ENCODE peak calls at places on chromosomes 7 and 10, in eight cellular contexts. One of them, this sample, is unnamed.
A peak's percentile ranks its signal among the peaks of the same experiment; 100 is the strongest.

GRCh38 chr7:69739182-69739581 is 140.9 kb downstream of the AUTS2 start:
- DNase-seq in Panc1: no peak
- DNase-seq in HCT116: no peak
- DNase-seq in K562: no peak
- DNase-seq in SK-N-SH: no peak
- DNase-seq in GM12878: peak; percentile 87
- DNase-seq in HepG2: no peak
- DNase-seq in GM23338: no peak
- DNase-seq in this sample: no peak

GRCh38 chr7:55129409-55130078 is 110.7 kb downstream of the EGFR start:
- DNase-seq in Panc1: no peak
- DNase-seq in HCT116: no peak
- DNase-seq in K562: no peak
- DNase-seq in SK-N-SH: no peak
- DNase-seq in GM12878: no peak
- DNase-seq in HepG2: no peak
- DNase-seq in GM23338: no peak
- DNase-seq in this sample: peak; percentile 49

GRCh38 chr7:81507231-81507630 is 262.6 kb downstream of the HGF start:
- DNase-seq in Panc1: no peak
- DNase-seq in HCT116: no peak
- DNase-seq in K562: no peak
- DNase-seq in SK-N-SH: no peak
- DNase-seq in GM12878: no peak
- DNase-seq in HepG2: no peak
- DNase-seq in GM23338: no peak
- DNase-seq in this sample: no peak

GRCh38 chr10:3059974-3060373 is 7.4 kb upstream of the PFKP start:
- DNase-seq in Panc1: no peak
- DNase-seq in HCT116: no peak
- DNase-seq in K562: no peak
- DNase-seq in SK-N-SH: no peak
- DNase-seq in GM12878: no peak
- DNase-seq in HepG2: no peak
- DNase-seq in GM23338: no peak
- DNase-seq in this sample: no peak

GRCh38 chr7:16982640-16983103 is 100.9 kb upstream of the AGR3 start:
- DNase-seq in Panc1: no peak
- DNase-seq in HCT116: peak; percentile 35
- DNase-seq in K562: peak; percentile 26
- DNase-seq in SK-N-SH: peak; percentile 30
- DNase-seq in GM12878: no peak
- DNase-seq in HepG2: peak; percentile 58
- DNase-seq in GM23338: peak; percentile 58
- DNase-seq in this sample: no peak

GRCh38 chr7:134920026-134920758 is 66.1 kb upstream of the AGBL3 start:
- DNase-seq in Panc1: no peak
- DNase-seq in HCT116: no peak
- DNase-seq in K562: no peak
- DNase-seq in SK-N-SH: no peak
- DNase-seq in GM12878: no peak
- DNase-seq in HepG2: no peak
- DNase-seq in GM23338: no peak
- DNase-seq in this sample: peak; percentile 45

GRCh38 chr7:110144599-110144998 is 946.3 kb upstream of the LRRN3 start:
- DNase-seq in Panc1: no peak
- DNase-seq in HCT116: no peak
- DNase-seq in K562: no peak
- DNase-seq in SK-N-SH: no peak
- DNase-seq in GM12878: no peak
- DNase-seq in HepG2: no peak
- DNase-seq in GM23338: no peak
- DNase-seq in this sample: no peak

GRCh38 chr7:25557379-25557916 is 329.2 kb upstream of the NPVF start:
- DNase-seq in Panc1: no peak
- DNase-seq in HCT116: no peak
- DNase-seq in K562: no peak
- DNase-seq in SK-N-SH: no peak
- DNase-seq in GM12878: no peak
- DNase-seq in HepG2: no peak
- DNase-seq in GM23338: no peak
- DNase-seq in this sample: no peak

GRCh38 chr7:96097802-96098201 is 224.1 kb downstream of the SLC25A13 start:
- DNase-seq in Panc1: no peak
- DNase-seq in HCT116: no peak
- DNase-seq in K562: no peak
- DNase-seq in SK-N-SH: no peak
- DNase-seq in GM12878: no peak
- DNase-seq in HepG2: no peak
- DNase-seq in GM23338: no peak
- DNase-seq in this sample: no peak

GRCh38 chr7:23462846-23463245 is 7.4 kb downstream of the IGF2BP3 start:
- DNase-seq in Panc1: no peak
- DNase-seq in HCT116: no peak
- DNase-seq in K562: no peak
- DNase-seq in SK-N-SH: peak; percentile 48
- DNase-seq in GM12878: no peak
- DNase-seq in HepG2: no peak
- DNase-seq in GM23338: peak; percentile 49
- DNase-seq in this sample: no peak

GRCh38 chr7:46054290-46054689 is 133.2 kb upstream of the IGFBP3 start:
- DNase-seq in Panc1: no peak
- DNase-seq in HCT116: no peak
- DNase-seq in K562: no peak
- DNase-seq in SK-N-SH: no peak
- DNase-seq in GM12878: no peak
- DNase-seq in HepG2: no peak
- DNase-seq in GM23338: no peak
- DNase-seq in this sample: no peak

GRCh38 chr7:128726031-128726430 is 13.1 kb upstream of the CALU start:
- DNase-seq in Panc1: no peak
- DNase-seq in HCT116: no peak
- DNase-seq in K562: no peak
- DNase-seq in SK-N-SH: no peak
- DNase-seq in GM12878: no peak
- DNase-seq in HepG2: no peak
- DNase-seq in GM23338: no peak
- DNase-seq in this sample: no peak

GRCh38 chr7:120926943-120927346 is 23.6 kb upstream of the ING3 start:
- DNase-seq in Panc1: no peak
- DNase-seq in HCT116: no peak
- DNase-seq in K562: no peak
- DNase-seq in SK-N-SH: no peak
- DNase-seq in GM12878: no peak
- DNase-seq in HepG2: no peak
- DNase-seq in GM23338: peak; percentile 52
- DNase-seq in this sample: no peak

GRCh38 chr7:34160261-34160752 is 255.0 kb downstream of the BMPER start:
- DNase-seq in Panc1: no peak
- DNase-seq in HCT116: no peak
- DNase-seq in K562: no peak
- DNase-seq in SK-N-SH: no peak
- DNase-seq in GM12878: no peak
- DNase-seq in HepG2: no peak
- DNase-seq in GM23338: no peak
- DNase-seq in this sample: no peak

GRCh38 chr10:49615721-49616120 is 1.9 kb downstream of the CHAT start:
- DNase-seq in Panc1: no peak
- DNase-seq in HCT116: no peak
- DNase-seq in K562: no peak
- DNase-seq in SK-N-SH: peak; percentile 72
- DNase-seq in GM12878: no peak
- DNase-seq in HepG2: no peak
- DNase-seq in GM23338: no peak
- DNase-seq in this sample: no peak

GRCh38 chr7:78514653-78515052 is 716.1 kb downstream of the PHTF2 start:
- DNase-seq in Panc1: no peak
- DNase-seq in HCT116: no peak
- DNase-seq in K562: no peak
- DNase-seq in SK-N-SH: no peak
- DNase-seq in GM12878: no peak
- DNase-seq in HepG2: no peak
- DNase-seq in GM23338: no peak
- DNase-seq in this sample: no peak

DNA sequence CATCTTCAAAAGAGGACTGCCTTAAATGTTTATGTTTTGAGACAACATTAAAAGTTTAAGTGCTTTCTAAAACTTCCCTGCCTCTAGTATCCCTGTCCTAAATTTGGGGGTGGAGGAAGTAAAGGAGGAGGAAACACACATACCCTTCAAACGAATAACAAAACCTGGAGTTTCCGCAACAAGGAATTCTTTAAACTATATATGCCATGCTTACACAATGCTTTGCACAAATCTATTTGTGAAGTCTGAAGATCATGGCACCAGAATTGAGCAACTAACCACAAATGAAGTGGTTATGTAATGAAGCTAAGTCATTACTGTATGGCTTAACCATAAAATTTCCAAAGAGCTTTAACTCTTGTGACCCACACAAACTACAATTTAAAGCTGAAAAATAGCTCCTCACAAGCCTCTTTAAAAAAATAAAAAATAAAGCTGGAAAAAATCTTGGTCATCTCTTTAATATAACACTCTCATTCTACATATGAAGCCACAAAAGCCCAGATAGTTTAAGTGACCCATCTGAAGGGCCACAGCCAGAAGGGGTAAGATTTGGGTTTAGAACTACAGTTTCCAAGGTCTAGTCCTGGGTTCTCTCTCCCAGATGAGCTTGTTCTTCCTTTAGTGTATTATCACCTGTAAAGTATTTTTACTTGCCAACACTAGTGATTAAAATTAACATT is 9.4 kb downstream of the NCOA4 start:
- DNase-seq in Panc1: no peak
- DNase-seq in HCT116: no peak
- DNase-seq in K562: no peak
- DNase-seq in SK-N-SH: no peak
- DNase-seq in GM12878: no peak
- DNase-seq in HepG2: peak; percentile 92
- DNase-seq in GM23338: no peak
- DNase-seq in this sample: no peak
- H3K4me1 ChIP-seq in Panc1: peaks cover 58% of the 10 kb centered on the region
- H3K4me1 ChIP-seq in HCT116: peaks cover 21% of the 10 kb centered on the region
- H3K4me1 ChIP-seq in K562: peaks cover 67% of the 10 kb centered on the region
- H3K4me1 ChIP-seq in SK-N-SH: peaks cover 22% of the 10 kb centered on the region
- H3K4me1 ChIP-seq in GM12878: peaks cover 12% of the 10 kb centered on the region
- H3K4me1 ChIP-seq in HepG2: peaks cover 69% of the 10 kb centered on the region
- H3K4me1 ChIP-seq in GM23338: peaks cover 37% of the 10 kb centered on the region
- H3K4me1 ChIP-seq in this sample: peaks cover 60% of the 10 kb centered on the region

GRCh38 chr7:37352974-37353948 is 95.4 kb downstream of the ELMO1 start:
- DNase-seq in Panc1: peak; percentile 28
- DNase-seq in HCT116: peak; percentile 15
- DNase-seq in K562: peak; percentile 35
- DNase-seq in SK-N-SH: peak; percentile 49
- DNase-seq in GM12878: no peak
- DNase-seq in HepG2: no peak
- DNase-seq in GM23338: peak; percentile 67
- DNase-seq in this sample: peak; percentile 9

GRCh38 chr7:37357277-37357996 is 91.2 kb downstream of the ELMO1 start:
- DNase-seq in Panc1: no peak
- DNase-seq in HCT116: no peak
- DNase-seq in K562: peak; percentile 37
- DNase-seq in SK-N-SH: no peak
- DNase-seq in GM12878: no peak
- DNase-seq in HepG2: no peak
- DNase-seq in GM23338: no peak
- DNase-seq in this sample: no peak

GRCh38 chr7:37352251-37352650 is 96.4 kb downstream of the ELMO1 start:
- DNase-seq in Panc1: no peak
- DNase-seq in HCT116: no peak
- DNase-seq in K562: no peak
- DNase-seq in SK-N-SH: no peak
- DNase-seq in GM12878: no peak
- DNase-seq in HepG2: no peak
- DNase-seq in GM23338: no peak
- DNase-seq in this sample: no peak

GRCh38 chr7:37354661-37355131 is 94.0 kb downstream of the ELMO1 start:
- DNase-seq in Panc1: no peak
- DNase-seq in HCT116: no peak
- DNase-seq in K562: peak; percentile 33
- DNase-seq in SK-N-SH: no peak
- DNase-seq in GM12878: no peak
- DNase-seq in HepG2: no peak
- DNase-seq in GM23338: no peak
- DNase-seq in this sample: no peak

GRCh38 chr7:37353949-37354660 is 94.6 kb downstream of the ELMO1 start:
- DNase-seq in Panc1: no peak
- DNase-seq in HCT116: no peak
- DNase-seq in K562: no peak
- DNase-seq in SK-N-SH: no peak
- DNase-seq in GM12878: no peak
- DNase-seq in HepG2: peak; percentile 24
- DNase-seq in GM23338: no peak
- DNase-seq in this sample: no peak
- TF ChIP-seq REST in Panc1: no peak
- TF ChIP-seq REST in HCT116: no peak
- TF ChIP-seq REST in K562: no peak
- TF ChIP-seq REST in SK-N-SH: no peak
- TF ChIP-seq REST in GM12878: no peak
- TF ChIP-seq REST in HepG2: no peak
- TF ChIP-seq REST in GM23338: no peak
- TF ChIP-seq REST in this sample: no peak

DNA sequence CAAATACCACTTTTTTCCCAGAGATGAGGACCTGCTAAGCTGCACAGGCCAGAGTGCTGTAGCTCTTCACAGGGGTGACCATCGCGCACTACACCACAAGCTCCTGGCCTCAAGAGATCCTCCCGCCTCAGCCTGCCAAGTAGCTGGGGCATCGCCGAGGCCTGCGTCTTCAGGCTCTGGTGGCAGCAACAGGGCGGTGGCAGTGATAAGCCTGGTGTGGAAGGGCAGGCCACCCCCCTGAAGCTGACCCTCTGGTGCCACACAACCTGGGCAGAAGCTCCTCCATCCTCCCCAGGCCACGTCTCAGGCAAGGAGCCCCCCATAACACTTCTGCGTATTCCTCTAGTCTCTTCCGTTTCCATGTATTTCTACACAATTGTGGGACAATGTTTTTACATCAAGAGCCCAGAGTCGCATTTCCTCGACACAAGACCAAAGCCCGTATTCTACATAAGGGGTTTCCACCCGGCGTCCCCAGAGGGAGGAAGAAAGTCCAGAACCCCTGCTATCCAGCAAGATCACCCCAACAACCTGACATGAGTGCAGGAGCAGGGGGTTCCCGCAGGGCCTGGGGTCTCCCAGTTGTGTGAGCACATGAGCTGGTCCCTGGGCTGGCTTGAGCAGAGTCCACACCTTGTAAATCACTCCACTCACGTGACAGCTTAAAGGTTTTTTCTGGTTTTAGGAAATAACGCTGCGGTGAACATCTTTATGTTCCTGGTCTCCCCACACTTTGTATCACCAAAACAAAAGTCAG is 37.6 kb upstream of the NCAPG2 start:
- DNase-seq in Panc1: no peak
- DNase-seq in HCT116: no peak
- DNase-seq in K562: no peak
- DNase-seq in SK-N-SH: no peak
- DNase-seq in GM12878: no peak
- DNase-seq in HepG2: no peak
- DNase-seq in GM23338: no peak
- DNase-seq in this sample: no peak
- H3K4me1 ChIP-seq in Panc1: no peaks in the 10 kb centered on the region
- H3K4me1 ChIP-seq in HCT116: no peaks in the 10 kb centered on the region
- H3K4me1 ChIP-seq in K562: peaks cover 22% of the 10 kb centered on the region
- H3K4me1 ChIP-seq in SK-N-SH: no peaks in the 10 kb centered on the region
- H3K4me1 ChIP-seq in GM12878: no peaks in the 10 kb centered on the region
- H3K4me1 ChIP-seq in HepG2: no peaks in the 10 kb centered on the region
- H3K4me1 ChIP-seq in GM23338: no peaks in the 10 kb centered on the region
- H3K4me1 ChIP-seq in this sample: peaks cover 28% of the 10 kb centered on the region

GRCh38 chr7:99121496-99122021 is 22.3 kb downstream of the SMURF1 start:
- DNase-seq in Panc1: no peak
- DNase-seq in HCT116: no peak
- DNase-seq in K562: no peak
- DNase-seq in SK-N-SH: no peak
- DNase-seq in GM12878: no peak
- DNase-seq in HepG2: no peak
- DNase-seq in GM23338: no peak
- DNase-seq in this sample: no peak
- TF ChIP-seq REST in Panc1: no peak
- TF ChIP-seq REST in HCT116: no peak
- TF ChIP-seq REST in K562: no peak
- TF ChIP-seq REST in SK-N-SH: no peak
- TF ChIP-seq REST in GM12878: no peak
- TF ChIP-seq REST in HepG2: no peak
- TF ChIP-seq REST in GM23338: no peak
- TF ChIP-seq REST in this sample: no peak